ENCODE peak calls at places on chromosomes 2 and 18, in six cellular contexts. S, C, L, W, M and B are unnamed samples.

GRCh38 chr2:218345491-218346176 is 11.0 kb upstream of the CATIP start:
- DNase-seq in W (no peak), L (no peak), S (no peak), M (no peak), C (no peak), B (no peak)

GRCh38 chr2:174561283-174562275 is 36.0 kb downstream of the WIPF1 start:
- DNase-seq in S (peak; percentile 79), L (peak; percentile 77), W (peak; percentile 47), M (peak; percentile 79), C (no peak), B (peak; percentile 87)

GRCh38 chr2:68766378-68766845 is 31.8 kb downstream of the ARHGAP25 start:
- DNase-seq in M (no peak), C (no peak), L (peak; percentile 47), W (peak; percentile 66), S (peak; percentile 35), B (no peak)

GRCh38 chr18:46419391-46420141 is 237.5 kb downstream of the LOXHD1 start:
- DNase-seq in W (no peak), C (no peak), M (no peak), S (no peak), L (no peak), B (no peak)

GRCh38 chr2:169732075-169732474 is 1.6 kb upstream of the KLHL23 start:
- DNase-seq in M (no peak), L (no peak), C (no peak), W (no peak), S (no peak), B (no peak)

GRCh38 chr18:30748541-30748940 is 294.0 kb downstream of the DSC3 start:
- DNase-seq in W (no peak), L (no peak), C (no peak), M (no peak), S (no peak), B (no peak)

GRCh38 chr18:46856975-46857374 is 60.3 kb downstream of the PIAS2 start:
- DNase-seq in M (no peak), C (no peak), L (no peak), S (no peak), W (no peak), B (no peak)

GRCh38 chr2:55887906-55888625 is 35.5 kb downstream of the EFEMP1 start:
- DNase-seq in C (no peak), S (no peak), W (no peak), L (no peak), M (no peak), B (peak; percentile 11)

GRCh38 chr2:75047189-75047812 is 88.9 kb downstream of the POLE4 start:
- DNase-seq in W (no peak), L (no peak), C (no peak), S (no peak), M (no peak), B (no peak)

GRCh38 chr2:174761837-174762236 is 2.4 kb downstream of the CHRNA1 start:
- DNase-seq in L (no peak), C (no peak), S (no peak), W (no peak), M (no peak), B (no peak)

GRCh38 chr2:240800241-240800640 is 19.8 kb downstream of the KIF1A start:
- DNase-seq in S (peak; percentile 27), L (no peak), M (peak; percentile 12), W (no peak), C (no peak), B (peak; percentile 77)

GRCh38 chr2:223870840-223871618 is 33.6 kb upstream of the AP1S3 start:
- DNase-seq in L (no peak), W (no peak), S (no peak), C (no peak), M (no peak), B (no peak)

GRCh38 chr2:96762529-96763253 is 2.0 kb downstream of the CNNM4 start:
- DNase-seq in W (no peak), L (no peak), M (no peak), S (no peak), C (peak; percentile 11), B (no peak)

GRCh38 chr2:101258804-101259203 is 6.1 kb downstream of the CNOT11 start:
- DNase-seq in C (no peak), L (no peak), W (no peak), M (no peak), S (no peak), B (no peak)
- H3K4me1 ChIP-seq in C (peaks cover 13% of the 10 kb centered on the region), L (peaks cover 29% of the 10 kb centered on the region), W (peaks cover 13% of the 10 kb centered on the region), M (peaks cover 7% of the 10 kb centered on the region), S (peaks cover 8% of the 10 kb centered on the region), B (peaks cover 5% of the 10 kb centered on the region)

GRCh38 chr2:197208029-197208428 is 102.6 kb downstream of the ANKRD44 start:
- DNase-seq in L (no peak), S (no peak), M (no peak), W (no peak), C (no peak), B (no peak)

GRCh38 chr2:197209742-197210408 is 100.7 kb downstream of the ANKRD44 start:
- DNase-seq in C (peak; percentile 11), W (peak; percentile 26), S (no peak), M (no peak), L (no peak), B (no peak)

GRCh38 chr2:197207608-197208007 is 103.0 kb downstream of the ANKRD44 start:
- DNase-seq in M (no peak), W (no peak), C (no peak), S (no peak), L (no peak), B (no peak)

GRCh38 chr2:197209274-197209673 is 101.3 kb downstream of the ANKRD44 start:
- DNase-seq in L (no peak), C (no peak), M (no peak), S (no peak), W (no peak), B (no peak)

DNA sequence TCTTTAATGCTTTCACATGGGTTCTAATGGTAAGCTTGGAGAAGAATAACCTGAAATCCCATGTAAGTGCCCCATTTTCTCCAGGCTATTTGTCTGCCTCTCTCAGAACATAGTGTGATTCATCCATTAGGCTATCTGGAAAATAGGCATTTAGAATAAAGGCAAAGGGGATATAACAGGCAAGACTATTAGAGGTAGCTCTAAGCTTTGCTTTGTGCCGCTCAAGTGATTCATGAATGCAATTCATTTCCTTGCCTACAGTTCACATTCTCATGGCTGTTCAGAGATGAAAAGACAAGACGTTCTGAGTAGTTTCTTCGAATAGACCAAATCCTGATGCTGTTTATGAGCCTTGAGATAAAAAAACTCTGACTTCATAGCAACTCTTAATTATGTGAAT is 101.7 kb downstream of the ANKRD44 start:
- DNase-seq in L (no peak), W (no peak), M (no peak), C (no peak), S (no peak), B (no peak)
- H3K4me3 ChIP-seq in L (no peak overlapping the region), W (no peak overlapping the region), M (no peak overlapping the region), C (no peak overlapping the region), S (no peak overlapping the region), B (no peak overlapping the region)

DNA sequence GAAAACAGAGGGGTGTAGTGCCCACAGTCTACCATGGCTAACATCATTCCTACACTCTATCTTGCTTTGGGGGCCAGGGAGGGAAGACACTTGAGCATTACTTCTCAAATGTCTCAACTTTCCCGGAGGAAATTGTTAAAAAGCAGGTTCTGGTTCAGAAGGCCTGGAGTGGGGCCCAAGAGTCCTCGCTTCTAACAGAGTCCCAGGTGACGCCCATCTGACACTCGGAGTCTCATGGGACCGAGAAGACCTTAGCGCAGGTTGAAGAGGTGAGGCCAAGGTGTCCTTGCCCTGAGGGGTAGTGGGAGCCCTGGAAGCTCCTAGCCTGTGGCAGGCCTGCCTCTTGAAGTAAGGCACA is 40.1 kb downstream of the ZFP36L2 start:
- DNase-seq in M (no peak), L (no peak), W (no peak), C (no peak), S (no peak), B (no peak)
- H3K4me1 ChIP-seq in M (peaks cover 3% of the 10 kb centered on the region), L (peaks cover 6% of the 10 kb centered on the region), W (peaks cover 13% of the 10 kb centered on the region), C (peaks cover 55% of the 10 kb centered on the region), S (no peaks in the 10 kb centered on the region), B (no peaks in the 10 kb centered on the region)

GRCh38 chr2:179840840-179841239 is 20.6 kb downstream of the ZNF385B start:
- DNase-seq in M (no peak), W (no peak), C (no peak), L (no peak), S (no peak), B (no peak)
- H3K4me3 ChIP-seq in M (no peak overlapping the region), W (no peak overlapping the region), C (no peak overlapping the region), L (no peak overlapping the region), S (no peak overlapping the region), B (no peak overlapping the region)

GRCh38 chr2:28397043-28397381 is 4.4 kb downstream of the FOSL2 start:
- DNase-seq in M (no peak), S (no peak), W (no peak), L (no peak), C (no peak), B (no peak)
- H3K4me1 ChIP-seq in M (peaks cover 2% of the 10 kb centered on the region), S (peaks cover 31% of the 10 kb centered on the region), W (peaks cover 41% of the 10 kb centered on the region), L (peaks cover 57% of the 10 kb centered on the region), C (no peaks in the 10 kb centered on the region), B (peaks cover 33% of the 10 kb centered on the region)

GRCh38 chr2:45771251-45771650 is 119.8 kb downstream of the PRKCE start:
- DNase-seq in S (peak; percentile 55), W (peak; percentile 58), L (peak; percentile 86), C (no peak), M (peak; percentile 75), B (peak; percentile 85)
- H3K4me3 ChIP-seq in S (peak overlapping the region; percentile 11), W (no peak overlapping the region), L (peak overlapping the region; percentile 41), C (no peak overlapping the region), M (peak overlapping the region; percentile 7), B (no peak overlapping the region)

GRCh38 chr2:42922293-42922692 is 129.9 kb upstream of the HAAO start:
- DNase-seq in L (no peak), S (peak; percentile 16), M (no peak), C (no peak), W (no peak), B (no peak)

GRCh38 chr2:42925742-42926437 is 133.5 kb upstream of the HAAO start:
- DNase-seq in L (no peak), W (no peak), C (no peak), M (no peak), S (peak; percentile 51), B (peak; percentile 83)

GRCh38 chr2:42924436-42924897 is 132.1 kb upstream of the HAAO start:
- DNase-seq in M (no peak), S (peak; percentile 64), L (no peak), W (no peak), C (no peak), B (no peak)

GRCh38 chr2:42922790-42923631 is 130.6 kb upstream of the HAAO start:
- DNase-seq in L (no peak), S (peak; percentile 30), M (no peak), C (no peak), W (peak; percentile 71), B (peak; percentile 53)

DNA sequence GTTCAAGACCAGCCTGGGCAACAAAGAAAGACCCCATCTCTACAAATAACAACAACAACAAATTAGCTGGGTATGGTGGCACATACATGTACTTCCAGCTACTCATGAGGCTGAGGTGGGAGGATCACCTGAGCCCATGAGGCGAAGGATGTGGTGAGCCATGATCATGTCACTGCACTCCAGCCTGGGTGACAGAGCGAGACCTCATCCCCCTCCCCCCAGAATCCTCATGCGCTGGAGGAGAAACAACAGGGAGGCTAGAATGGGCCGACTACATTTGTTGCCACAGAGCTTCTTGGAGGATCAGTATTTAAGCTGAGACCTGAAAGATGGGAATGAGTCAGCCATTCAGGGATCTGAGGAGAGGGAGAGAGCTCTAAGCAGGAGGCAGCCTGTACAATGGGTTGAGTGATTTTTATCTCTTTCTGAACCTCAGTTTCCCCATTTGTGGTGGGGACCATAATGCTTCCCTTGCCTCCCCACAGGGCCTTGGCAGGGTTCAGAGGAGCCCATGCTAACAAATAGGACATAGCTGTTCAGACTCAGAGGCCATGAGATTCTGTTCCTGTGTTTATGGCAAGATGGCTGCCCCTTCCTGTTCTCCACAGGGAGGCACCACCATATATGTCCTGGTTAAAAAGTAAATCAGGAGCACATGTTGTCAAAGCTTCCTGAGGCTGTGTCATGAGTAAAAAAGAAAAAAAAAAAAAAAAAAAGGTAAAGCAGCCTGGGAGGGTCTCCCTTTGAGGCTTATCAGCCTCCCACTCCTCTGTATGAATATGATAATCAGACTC is 131.4 kb upstream of the HAAO start:
- DNase-seq in W (no peak), S (peak; percentile 16), M (no peak), C (no peak), L (no peak), B (no peak)
- H3K4me1 ChIP-seq in W (peaks cover 73% of the 10 kb centered on the region), S (peaks cover 64% of the 10 kb centered on the region), M (peaks cover 35% of the 10 kb centered on the region), C (peaks cover 70% of the 10 kb centered on the region), L (peaks cover 71% of the 10 kb centered on the region), B (peaks cover 49% of the 10 kb centered on the region)